ENCODE peak calls at places on chromosome 18, in four cellular contexts. V is stimulated activated CD4-positive, alpha-beta T cell treated with anti-CD3 and anti-CD28 coated beads, Interleukin-1b, Interleukin-23, amount 100 ng/mL, for 24 hours; K is midbrain; I is effector memory CD4-positive, alpha-beta T cell. D is an unnamed sample.

GRCh38 chr18:59140287-59140885 is 702 bp downstream of the SEC11C start:
- DNase-seq in V (no peak), K (peak; percentile 40), I (no peak), D (peak; percentile 17)

GRCh38 chr18:63342206-63342605 is 22.6 kb upstream of the BCL2 start:
- DNase-seq in I (no peak), K (peak; percentile 21), V (no peak), D (no peak)

GRCh38 chr18:8988262-8988871 is 114.1 kb upstream of the NDUFV2 start:
- DNase-seq in V (peak; percentile 22), I (peak; percentile 23), K (peak; percentile 62), D (peak; percentile 41)

GRCh38 chr18:35246831-35247230 is 6.0 kb downstream of the ZNF397 start:
- DNase-seq in V (no peak), I (no peak), K (no peak), D (no peak)

GRCh38 chr18:42174909-42175308 is 219.9 kb downstream of the PIK3C3 start:
- DNase-seq in I (no peak), V (no peak), K (no peak), D (no peak)

GRCh38 chr18:63254716-63255399 is 64.7 kb downstream of the BCL2 start:
- DNase-seq in K (no peak), I (no peak), V (no peak), D (no peak)

GRCh38 chr18:2036136-2036535 is 535.2 kb downstream of the METTL4 start:
- DNase-seq in I (no peak), K (no peak), V (no peak), D (no peak)

GRCh38 chr18:317618-318017 is 49.8 kb upstream of the THOC1 start:
- DNase-seq in I (no peak), K (no peak), V (no peak), D (no peak)

GRCh38 chr18:50158866-50159653 is 35.9 kb downstream of the MYO5B start:
- DNase-seq in V (no peak), I (no peak), K (no peak), D (no peak)

GRCh38 chr18:12442946-12443345 is 35.2 kb downstream of the PRELID3A start:
- DNase-seq in I (no peak), K (no peak), V (no peak), D (no peak)

GRCh38 chr18:70705831-70706416 is 417.1 kb downstream of the SOCS6 start:
- DNase-seq in K (no peak), I (no peak), V (no peak), D (no peak)

GRCh38 chr18:13264091-13264777 is 45.7 kb downstream of the LDLRAD4 start:
- DNase-seq in I (no peak), V (no peak), K (no peak), D (no peak)

GRCh38 chr18:77131652-77132368 is 773 bp downstream of the MBP start:
- DNase-seq in K (no peak), I (no peak), V (no peak), D (no peak)

GRCh38 chr18:5574843-5575242 is 31.0 kb upstream of the EPB41L3 start:
- DNase-seq in K (no peak), I (no peak), V (no peak), D (no peak)

GRCh38 chr18:10525563-10526210 is at the start of gene NAPG:
- DNase-seq in I (peak; percentile 88), V (peak; percentile 88), K (peak; percentile 94), D (peak; percentile 83)

GRCh38 chr18:79397288-79397829 is 1.6 kb downstream of the NFATC1 start:
- DNase-seq in I (no peak), V (no peak), K (no peak), D (no peak)

GRCh38 chr18:46374850-46375249 is 270.7 kb downstream of the HAUS1 start:
- DNase-seq in K (no peak), I (no peak), V (no peak), D (no peak)

GRCh38 chr18:14189858-14190257 is 57.6 kb upstream of the ZNF519 start:
- DNase-seq in V (no peak), I (no peak), K (no peak), D (no peak)

GRCh38 chr18:10422731-10423130 is 31.7 kb upstream of the APCDD1 start:
- DNase-seq in K (no peak), V (no peak), I (no peak), D (no peak)

GRCh38 chr18:34223164-34223892 is 1.4 kb downstream of the NOL4 start:
- DNase-seq in V (no peak), K (no peak), I (no peak), D (no peak)

GRCh38 chr18:11953113-11953512 is 28.2 kb upstream of the IMPA2 start:
- DNase-seq in K (no peak), I (no peak), V (no peak), D (no peak)

GRCh38 chr18:35005963-35006577 is 35.1 kb upstream of the MAPRE2 start:
- DNase-seq in I (no peak), V (no peak), K (peak; percentile 86), D (no peak)

GRCh38 chr18:32530947-32531651 is 60.4 kb upstream of the GAREM1 start:
- DNase-seq in K (no peak), I (no peak), V (no peak), D (no peak)

GRCh38 chr18:1048048-1048447 is 143.4 kb downstream of the ADCYAP1 start:
- DNase-seq in V (no peak), I (no peak), K (no peak), D (no peak)

GRCh38 chr18:25743661-25744151 is 346.7 kb downstream of the SS18 start:
- DNase-seq in V (no peak), I (no peak), K (no peak), D (no peak)

GRCh38 chr18:59881728-59882685 is 17.8 kb upstream of the PMAIP1 start:
- DNase-seq in K (no peak), V (no peak), I (no peak), D (no peak)

GRCh38 chr18:77114564-77115391 is 17.8 kb downstream of the MBP start:
- DNase-seq in I (no peak), V (no peak), K (peak; percentile 46), D (no peak)

GRCh38 chr18:78818961-78819360 is 160.7 kb upstream of the SALL3 start:
- DNase-seq in K (no peak), V (no peak), I (no peak), D (no peak)

GRCh38 chr18:35311506-35311905 is 21.5 kb upstream of the ZSCAN30 start:
- DNase-seq in V (no peak), I (no peak), K (no peak), D (no peak)

GRCh38 chr18:48663931-48664847 is 125.4 kb downstream of the CTIF start:
- DNase-seq in K (peak; percentile 71), I (peak; percentile 11), V (peak; percentile 18), D (peak; percentile 16)

GRCh38 chr18:26293982-26294381 is 67.7 kb downstream of the TAF4B start:
- DNase-seq in K (no peak), V (no peak), I (no peak), D (no peak)

GRCh38 chr18:46502444-46502843 is 154.6 kb downstream of the LOXHD1 start:
- DNase-seq in I (no peak), K (no peak), V (no peak), D (no peak)

GRCh38 chr18:68848242-68848641 is 50.4 kb downstream of the CCDC102B start:
- DNase-seq in K (no peak), I (no peak), V (no peak), D (no peak)

GRCh38 chr18:1013951-1014350 is 109.3 kb downstream of the ADCYAP1 start:
- DNase-seq in K (no peak), I (no peak), V (no peak), D (no peak)

GRCh38 chr18:58213445-58213844 is 169.4 kb downstream of the NEDD4L start:
- DNase-seq in V (no peak), I (no peak), K (no peak), D (no peak)

GRCh38 chr18:52348209-52348608 is 8.2 kb downstream of the DCC start:
- DNase-seq in K (no peak), V (no peak), I (no peak), D (no peak)

D was measured in effector CD4-positive, alpha-beta T cell.